ENCODE peak calls at places on chromosome 11, in four cellular contexts. One of them, this sample, is unnamed.
A peak's percentile ranks its signal among the peaks of the same experiment; 100 is the strongest.

GRCh38 chr11:130897262-130898182 is 18.8 kb downstream of the SNX19 start:
- DNase-seq in neural progenitor cell: no peak
- DNase-seq in cardiac muscle cell: no peak
- DNase-seq in Peyer's patch: peak; percentile 53
- DNase-seq in this sample: peak; percentile 69

GRCh38 chr11:29956076-29956556 is 60.7 kb downstream of the KCNA4 start:
- DNase-seq in neural progenitor cell: no peak
- DNase-seq in cardiac muscle cell: no peak
- DNase-seq in Peyer's patch: no peak
- DNase-seq in this sample: no peak

GRCh38 chr11:128157423-128158298 is 429.7 kb downstream of the ETS1 start:
- DNase-seq in neural progenitor cell: peak; percentile 80
- DNase-seq in cardiac muscle cell: peak; percentile 75
- DNase-seq in Peyer's patch: peak; percentile 76
- DNase-seq in this sample: peak; percentile 60

GRCh38 chr11:122322369-122322768 is 206.4 kb upstream of the BLID start:
- DNase-seq in neural progenitor cell: no peak
- DNase-seq in cardiac muscle cell: no peak
- DNase-seq in Peyer's patch: no peak
- DNase-seq in this sample: no peak

GRCh38 chr11:59029490-59029889 is 56.6 kb upstream of the GLYATL1B start:
- DNase-seq in neural progenitor cell: no peak
- DNase-seq in cardiac muscle cell: no peak
- DNase-seq in Peyer's patch: no peak
- DNase-seq in this sample: no peak

GRCh38 chr11:64003807-64004589 is 17.8 kb downstream of the OTUB1 start:
- DNase-seq in neural progenitor cell: no peak
- DNase-seq in cardiac muscle cell: no peak
- DNase-seq in Peyer's patch: no peak
- DNase-seq in this sample: peak; percentile 26

GRCh38 chr11:119306373-119306890 is 10.5 kb downstream of the MCAM start:
- DNase-seq in neural progenitor cell: no peak
- DNase-seq in cardiac muscle cell: no peak
- DNase-seq in Peyer's patch: no peak
- DNase-seq in this sample: no peak

GRCh38 chr11:19444231-19444630 is 203.5 kb upstream of the E2F8 start:
- DNase-seq in neural progenitor cell: no peak
- DNase-seq in cardiac muscle cell: no peak
- DNase-seq in Peyer's patch: no peak
- DNase-seq in this sample: no peak

GRCh38 chr11:18383388-18384156 is 10.8 kb upstream of the LDHA start:
- DNase-seq in neural progenitor cell: peak; percentile 6
- DNase-seq in cardiac muscle cell: peak; percentile 69
- DNase-seq in Peyer's patch: peak; percentile 92
- DNase-seq in this sample: peak; percentile 57

GRCh38 chr11:69496631-69497220 is 15.3 kb downstream of the LINC01488 start:
- DNase-seq in neural progenitor cell: no peak
- DNase-seq in cardiac muscle cell: no peak
- DNase-seq in Peyer's patch: no peak
- DNase-seq in this sample: no peak

GRCh38 chr11:82927264-82927880 is 25.8 kb downstream of the DDIAS start:
- DNase-seq in neural progenitor cell: peak; percentile 61
- DNase-seq in cardiac muscle cell: peak; percentile 65
- DNase-seq in Peyer's patch: peak; percentile 60
- DNase-seq in this sample: peak; percentile 42

GRCh38 chr11:12862761-12863469 is 146.2 kb upstream of the RASSF10 start:
- DNase-seq in neural progenitor cell: peak; percentile 96
- DNase-seq in cardiac muscle cell: peak; percentile 77
- DNase-seq in Peyer's patch: no peak
- DNase-seq in this sample: no peak

GRCh38 chr11:33377852-33378385 is 120.7 kb downstream of the HIPK3 start:
- DNase-seq in neural progenitor cell: no peak
- DNase-seq in cardiac muscle cell: no peak
- DNase-seq in Peyer's patch: no peak
- DNase-seq in this sample: no peak

GRCh38 chr11:119389611-119390254 is 8.2 kb upstream of the USP2 start:
- DNase-seq in neural progenitor cell: peak; percentile 63
- DNase-seq in cardiac muscle cell: no peak
- DNase-seq in Peyer's patch: no peak
- DNase-seq in this sample: no peak

GRCh38 chr11:128772814-128773213 is 78.9 kb downstream of the FLI1 start:
- DNase-seq in neural progenitor cell: no peak
- DNase-seq in cardiac muscle cell: no peak
- DNase-seq in Peyer's patch: peak; percentile 87
- DNase-seq in this sample: peak; percentile 65

GRCh38 chr11:11472096-11472495 is 119.0 kb upstream of the CSNK2A3 start:
- DNase-seq in neural progenitor cell: no peak
- DNase-seq in cardiac muscle cell: no peak
- DNase-seq in Peyer's patch: no peak
- DNase-seq in this sample: no peak

GRCh38 chr11:61930936-61931335 is 13.6 kb upstream of the RAB3IL1 start:
- DNase-seq in neural progenitor cell: no peak
- DNase-seq in cardiac muscle cell: no peak
- DNase-seq in Peyer's patch: no peak
- DNase-seq in this sample: no peak

GRCh38 chr11:114284021-114284420 is 12.2 kb upstream of the NNMT start:
- DNase-seq in neural progenitor cell: no peak
- DNase-seq in cardiac muscle cell: no peak
- DNase-seq in Peyer's patch: no peak
- DNase-seq in this sample: no peak

GRCh38 chr11:36161572-36161971 is 127.7 kb downstream of the COMMD9 start:
- DNase-seq in neural progenitor cell: no peak
- DNase-seq in cardiac muscle cell: no peak
- DNase-seq in Peyer's patch: no peak
- DNase-seq in this sample: no peak

GRCh38 chr11:25159341-25159740 is 662.5 kb downstream of the LUZP2 start:
- DNase-seq in neural progenitor cell: no peak
- DNase-seq in cardiac muscle cell: no peak
- DNase-seq in Peyer's patch: no peak
- DNase-seq in this sample: no peak

GRCh38 chr11:33257897-33258630 is 883 bp downstream of the HIPK3 start:
- DNase-seq in neural progenitor cell: peak; percentile 88
- DNase-seq in cardiac muscle cell: peak; percentile 85
- DNase-seq in Peyer's patch: peak; percentile 85
- DNase-seq in this sample: peak; percentile 90

GRCh38 chr11:100949443-100949842 is 180.2 kb downstream of the PGR start:
- DNase-seq in neural progenitor cell: no peak
- DNase-seq in cardiac muscle cell: no peak
- DNase-seq in Peyer's patch: no peak
- DNase-seq in this sample: no peak

GRCh38 chr11:14644396-14645246 is 1.0 kb downstream of the PDE3B start:
- DNase-seq in neural progenitor cell: peak; percentile 65
- DNase-seq in cardiac muscle cell: peak; percentile 62
- DNase-seq in Peyer's patch: peak; percentile 61
- DNase-seq in this sample: peak; percentile 51

GRCh38 chr11:130798280-130798679 is 118.0 kb downstream of the SNX19 start:
- DNase-seq in neural progenitor cell: no peak
- DNase-seq in cardiac muscle cell: no peak
- DNase-seq in Peyer's patch: no peak
- DNase-seq in this sample: no peak

GRCh38 chr11:93518081-93518480 is 25.1 kb downstream of the SMCO4 start:
- DNase-seq in neural progenitor cell: no peak
- DNase-seq in cardiac muscle cell: no peak
- DNase-seq in Peyer's patch: no peak
- DNase-seq in this sample: no peak
- H3K4me1 ChIP-seq in neural progenitor cell: peaks cover 44% of the 10 kb centered on the region
- H3K4me1 ChIP-seq in cardiac muscle cell: peaks cover 30% of the 10 kb centered on the region
- H3K4me1 ChIP-seq in Peyer's patch: no peaks in the 10 kb centered on the region
- H3K4me1 ChIP-seq in this sample: peaks cover 39% of the 10 kb centered on the region

DNA sequence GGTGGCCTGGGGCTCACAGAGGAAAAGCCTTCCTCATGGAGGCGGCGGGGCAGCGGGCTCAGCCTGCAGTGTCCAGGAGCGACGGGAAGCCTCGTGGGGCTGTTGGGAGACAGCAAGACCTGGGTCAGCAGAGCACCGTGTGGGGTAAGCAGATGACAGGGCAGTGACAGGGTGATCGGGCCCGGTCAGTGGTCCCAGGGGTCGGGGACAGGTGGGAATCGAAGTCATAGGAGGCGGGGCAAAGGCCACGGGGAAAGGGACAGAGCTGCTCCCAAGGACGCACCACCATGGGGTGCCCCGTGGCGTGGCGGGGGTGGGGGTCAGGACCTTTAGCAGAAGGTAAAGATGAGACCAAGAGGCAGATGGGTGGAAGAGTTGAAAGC is 49.8 kb downstream of the CDKN1C start:
- DNase-seq in neural progenitor cell: no peak
- DNase-seq in cardiac muscle cell: no peak
- DNase-seq in Peyer's patch: no peak
- DNase-seq in this sample: no peak
- H3K4me1 ChIP-seq in neural progenitor cell: peaks cover 26% of the 10 kb centered on the region
- H3K4me1 ChIP-seq in cardiac muscle cell: peaks cover 39% of the 10 kb centered on the region
- H3K4me1 ChIP-seq in Peyer's patch: no peaks in the 10 kb centered on the region
- H3K4me1 ChIP-seq in this sample: peaks cover 7% of the 10 kb centered on the region

GRCh38 chr11:96265236-96265737 is 77.7 kb downstream of the MAML2 start:
- DNase-seq in neural progenitor cell: no peak
- DNase-seq in cardiac muscle cell: no peak
- DNase-seq in Peyer's patch: no peak
- DNase-seq in this sample: no peak

GRCh38 chr11:96265972-96266371 is 77.0 kb downstream of the MAML2 start:
- DNase-seq in neural progenitor cell: no peak
- DNase-seq in cardiac muscle cell: no peak
- DNase-seq in Peyer's patch: no peak
- DNase-seq in this sample: no peak

GRCh38 chr11:96267001-96267489 is 76.0 kb downstream of the MAML2 start:
- DNase-seq in neural progenitor cell: no peak
- DNase-seq in cardiac muscle cell: no peak
- DNase-seq in Peyer's patch: no peak
- DNase-seq in this sample: no peak

GRCh38 chr11:96263361-96263763 is 79.6 kb downstream of the MAML2 start:
- DNase-seq in neural progenitor cell: no peak
- DNase-seq in cardiac muscle cell: no peak
- DNase-seq in Peyer's patch: no peak
- DNase-seq in this sample: no peak

GRCh38 chr11:96264364-96264763 is 78.6 kb downstream of the MAML2 start:
- DNase-seq in neural progenitor cell: no peak
- DNase-seq in cardiac muscle cell: no peak
- DNase-seq in Peyer's patch: no peak
- DNase-seq in this sample: no peak
- H3K4me1 ChIP-seq in neural progenitor cell: no peaks in the 10 kb centered on the region
- H3K4me1 ChIP-seq in cardiac muscle cell: peaks cover 9% of the 10 kb centered on the region
- H3K4me1 ChIP-seq in Peyer's patch: no peaks in the 10 kb centered on the region
- H3K4me1 ChIP-seq in this sample: peaks cover 16% of the 10 kb centered on the region

DNA sequence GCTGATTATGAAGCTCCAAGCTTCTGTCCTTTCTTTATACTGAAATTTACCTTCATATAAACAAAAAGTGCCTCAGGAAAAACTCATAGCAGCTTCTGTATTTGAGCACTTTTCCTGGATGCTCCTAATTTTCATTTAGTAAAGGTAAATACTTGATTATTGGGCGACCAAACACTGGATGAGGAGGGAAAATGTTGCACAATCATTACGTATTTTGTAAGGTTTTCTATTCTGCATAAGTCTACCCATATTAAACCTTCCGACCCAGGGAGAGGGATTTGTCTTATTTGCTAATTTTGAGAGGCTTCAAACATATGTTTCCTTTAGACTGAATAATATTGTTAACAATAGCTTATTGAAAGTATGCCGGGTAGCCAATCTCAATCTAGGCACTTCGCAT is 4.3 kb upstream of the SLC6A5 start:
- DNase-seq in neural progenitor cell: no peak
- DNase-seq in cardiac muscle cell: no peak
- DNase-seq in Peyer's patch: no peak
- DNase-seq in this sample: no peak
- H3K4me1 ChIP-seq in neural progenitor cell: peaks cover 14% of the 10 kb centered on the region
- H3K4me1 ChIP-seq in cardiac muscle cell: no peaks in the 10 kb centered on the region
- H3K4me1 ChIP-seq in Peyer's patch: no peaks in the 10 kb centered on the region
- H3K4me1 ChIP-seq in this sample: peaks cover 6% of the 10 kb centered on the region

DNA sequence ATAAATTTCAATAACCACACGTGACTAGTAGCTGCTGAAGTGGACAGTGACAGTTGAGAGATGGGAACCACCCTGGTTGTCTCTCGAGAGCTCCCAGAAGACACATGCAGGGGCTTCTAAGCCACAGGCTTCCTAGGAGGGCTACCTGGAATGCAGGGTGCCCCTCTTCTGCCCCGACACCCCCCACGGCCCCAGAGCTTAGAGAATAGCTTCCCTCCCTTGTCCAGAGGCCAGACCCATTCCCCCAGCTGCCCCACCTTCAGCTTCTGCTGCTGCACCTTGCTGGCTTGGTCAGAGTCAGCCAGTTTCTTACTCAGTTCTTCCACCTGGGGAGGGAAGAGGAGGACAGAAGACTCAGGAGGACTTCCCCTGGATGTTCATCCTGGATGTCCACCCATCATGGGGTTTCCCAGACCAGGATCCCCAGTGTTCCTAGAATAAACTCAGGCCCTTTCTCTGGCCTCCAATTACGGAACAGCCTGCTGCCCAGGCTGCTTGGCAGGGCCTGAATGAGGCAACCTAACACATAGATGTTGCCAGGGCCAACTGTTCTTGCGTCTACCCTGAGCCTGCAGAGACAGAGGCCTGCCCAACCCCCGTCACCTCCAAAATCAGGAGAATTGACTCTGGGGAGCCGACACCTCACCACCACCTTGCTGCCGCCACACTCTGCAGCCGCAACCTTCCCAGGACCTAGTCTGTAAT is 12.0 kb downstream of the IL18BP start:
- DNase-seq in neural progenitor cell: no peak
- DNase-seq in cardiac muscle cell: no peak
- DNase-seq in Peyer's patch: no peak
- DNase-seq in this sample: no peak
- H3K4me1 ChIP-seq in neural progenitor cell: no peaks in the 10 kb centered on the region
- H3K4me1 ChIP-seq in cardiac muscle cell: no peaks in the 10 kb centered on the region
- H3K4me1 ChIP-seq in Peyer's patch: no peaks in the 10 kb centered on the region
- H3K4me1 ChIP-seq in this sample: peaks cover 18% of the 10 kb centered on the region

This sample was measured in body of pancreas.